ENCODE peak calls at places on chromosomes 3 and 15, in five cellular contexts. One of them, this sample, is unnamed.

GRCh38 chr3:134793562-134793961 is 1.5 kb upstream of the EPHB1 start:
- DNase-seq in heart right ventricle: no peak
- DNase-seq in right atrium auricular region: no peak
- DNase-seq in coronary artery: no peak
- DNase-seq in tibial artery: no peak
- DNase-seq in this sample: no peak

GRCh38 chr3:107452436-107452835 is 70.3 kb upstream of the BBX start:
- DNase-seq in heart right ventricle: no peak
- DNase-seq in right atrium auricular region: no peak
- DNase-seq in coronary artery: no peak
- DNase-seq in tibial artery: no peak
- DNase-seq in this sample: no peak

GRCh38 chr15:80743189-80743833 is 35.9 kb upstream of the CEMIP start:
- DNase-seq in heart right ventricle: no peak
- DNase-seq in right atrium auricular region: no peak
- DNase-seq in coronary artery: no peak
- DNase-seq in tibial artery: no peak
- DNase-seq in this sample: no peak

GRCh38 chr3:170049146-170050000 is 11.6 kb downstream of the GPR160 start:
- DNase-seq in heart right ventricle: no peak
- DNase-seq in right atrium auricular region: no peak
- DNase-seq in coronary artery: no peak
- DNase-seq in tibial artery: no peak
- DNase-seq in this sample: peak

GRCh38 chr3:53809764-53810400 is 36.3 kb downstream of the CHDH start:
- DNase-seq in heart right ventricle: no peak
- DNase-seq in right atrium auricular region: no peak
- DNase-seq in coronary artery: peak
- DNase-seq in tibial artery: no peak
- DNase-seq in this sample: no peak

GRCh38 chr3:39284457-39284881 is 4.6 kb upstream of the CX3CR1 start:
- DNase-seq in heart right ventricle: no peak
- DNase-seq in right atrium auricular region: no peak
- DNase-seq in coronary artery: no peak
- DNase-seq in tibial artery: no peak
- DNase-seq in this sample: no peak

GRCh38 chr3:61031503-61031902 is 219.7 kb downstream of the FHIT start:
- DNase-seq in heart right ventricle: no peak
- DNase-seq in right atrium auricular region: no peak
- DNase-seq in coronary artery: no peak
- DNase-seq in tibial artery: no peak
- DNase-seq in this sample: no peak

GRCh38 chr15:62598217-62598616 is 433.1 kb upstream of the C2CD4B start:
- DNase-seq in heart right ventricle: no peak
- DNase-seq in right atrium auricular region: no peak
- DNase-seq in coronary artery: no peak
- DNase-seq in tibial artery: no peak
- DNase-seq in this sample: no peak

GRCh38 chr3:129116482-129116946 is 5.1 kb downstream of the RAB43 start:
- DNase-seq in heart right ventricle: no peak
- DNase-seq in right atrium auricular region: no peak
- DNase-seq in coronary artery: no peak
- DNase-seq in tibial artery: no peak
- DNase-seq in this sample: no peak

GRCh38 chr3:100165926-100166550 is 51.7 kb upstream of the FILIP1L start:
- DNase-seq in heart right ventricle: no peak
- DNase-seq in right atrium auricular region: no peak
- DNase-seq in coronary artery: no peak
- DNase-seq in tibial artery: no peak
- DNase-seq in this sample: no peak

GRCh38 chr3:188351648-188352047 is 197.7 kb downstream of the LPP start:
- DNase-seq in heart right ventricle: no peak
- DNase-seq in right atrium auricular region: no peak
- DNase-seq in coronary artery: no peak
- DNase-seq in tibial artery: no peak
- DNase-seq in this sample: no peak

GRCh38 chr15:73362900-73363299 is 5.9 kb downstream of the HCN4 start:
- DNase-seq in heart right ventricle: no peak
- DNase-seq in right atrium auricular region: no peak
- DNase-seq in coronary artery: no peak
- DNase-seq in tibial artery: no peak
- DNase-seq in this sample: no peak

GRCh38 chr15:67839358-67839928 is 402 bp downstream of the RNU6-1 start:
- DNase-seq in heart right ventricle: no peak
- DNase-seq in right atrium auricular region: no peak
- DNase-seq in coronary artery: no peak
- DNase-seq in tibial artery: no peak
- DNase-seq in this sample: no peak

GRCh38 chr3:99929409-99930139 is 111.9 kb downstream of the CMSS1 start:
- DNase-seq in heart right ventricle: peak
- DNase-seq in right atrium auricular region: no peak
- DNase-seq in coronary artery: no peak
- DNase-seq in tibial artery: peak
- DNase-seq in this sample: no peak

GRCh38 chr15:83475551-83475950 is 28.4 kb downstream of the SH3GL3 start:
- DNase-seq in heart right ventricle: no peak
- DNase-seq in right atrium auricular region: no peak
- DNase-seq in coronary artery: no peak
- DNase-seq in tibial artery: no peak
- DNase-seq in this sample: no peak

GRCh38 chr3:29057326-29057725 is 223.5 kb upstream of the RBMS3 start:
- DNase-seq in heart right ventricle: no peak
- DNase-seq in right atrium auricular region: no peak
- DNase-seq in coronary artery: no peak
- DNase-seq in tibial artery: no peak
- DNase-seq in this sample: no peak

GRCh38 chr3:45137656-45138181 is 8.5 kb downstream of the CDCP1 start:
- DNase-seq in heart right ventricle: no peak
- DNase-seq in right atrium auricular region: no peak
- DNase-seq in coronary artery: no peak
- DNase-seq in tibial artery: no peak
- DNase-seq in this sample: no peak
- H3K27ac ChIP-seq in heart right ventricle: no peak
- H3K27ac ChIP-seq in right atrium auricular region: no peak
- H3K27ac ChIP-seq in coronary artery: no peak
- H3K27ac ChIP-seq in tibial artery: no peak
- H3K27ac ChIP-seq in this sample: peak

DNA sequence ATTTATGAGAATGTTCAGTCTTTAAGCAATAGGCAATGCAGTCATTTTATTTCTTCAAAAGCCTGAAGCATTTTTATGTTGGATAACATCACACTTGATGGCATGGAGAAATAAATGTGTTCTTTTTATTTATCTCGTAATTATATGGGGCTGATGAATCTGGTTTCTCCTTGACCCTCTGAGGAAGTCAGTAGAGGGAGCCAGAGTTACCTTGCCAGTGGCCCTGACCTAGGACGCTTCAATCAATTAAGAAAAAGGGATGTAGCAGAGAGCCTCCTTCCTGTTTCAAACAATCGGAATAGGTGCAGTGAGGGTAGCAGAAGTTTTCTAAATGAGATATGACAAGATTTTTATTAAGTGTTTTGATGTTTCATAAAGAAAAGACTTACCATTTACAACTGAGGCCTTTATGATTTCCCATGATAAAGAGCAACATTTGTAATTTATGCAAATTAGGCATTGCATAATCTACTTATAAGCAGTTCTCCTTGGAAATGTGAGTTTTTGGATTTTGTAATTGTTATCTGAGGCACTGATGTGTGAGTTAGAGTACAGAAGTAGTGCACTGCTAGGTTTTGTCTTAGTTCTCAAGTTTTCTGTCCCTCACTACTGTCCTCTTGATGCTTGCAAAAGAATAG is 129.1 kb downstream of the RAP2B start:
- DNase-seq in heart right ventricle: no peak
- DNase-seq in right atrium auricular region: no peak
- DNase-seq in coronary artery: no peak
- DNase-seq in tibial artery: no peak
- DNase-seq in this sample: no peak
- H3K27ac ChIP-seq in heart right ventricle: no peak
- H3K27ac ChIP-seq in right atrium auricular region: no peak
- H3K27ac ChIP-seq in coronary artery: no peak
- H3K27ac ChIP-seq in tibial artery: no peak
- H3K27ac ChIP-seq in this sample: no peak

GRCh38 chr3:109234300-109234699 is 82.0 kb downstream of the DPPA2 start:
- DNase-seq in heart right ventricle: no peak
- DNase-seq in right atrium auricular region: no peak
- DNase-seq in coronary artery: no peak
- DNase-seq in tibial artery: no peak
- DNase-seq in this sample: no peak
- H3K27ac ChIP-seq in heart right ventricle: no peak
- H3K27ac ChIP-seq in right atrium auricular region: no peak
- H3K27ac ChIP-seq in coronary artery: no peak
- H3K27ac ChIP-seq in tibial artery: no peak
- H3K27ac ChIP-seq in this sample: no peak

GRCh38 chr15:53625962-53626845 is 133.3 kb downstream of the WDR72 start:
- DNase-seq in heart right ventricle: no peak
- DNase-seq in right atrium auricular region: no peak
- DNase-seq in coronary artery: no peak
- DNase-seq in tibial artery: no peak
- DNase-seq in this sample: no peak
- H3K27ac ChIP-seq in heart right ventricle: no peak
- H3K27ac ChIP-seq in right atrium auricular region: no peak
- H3K27ac ChIP-seq in coronary artery: no peak
- H3K27ac ChIP-seq in tibial artery: no peak
- H3K27ac ChIP-seq in this sample: no peak

GRCh38 chr15:69891070-69891491 is 206.6 kb downstream of the TLE3 start:
- DNase-seq in heart right ventricle: no peak
- DNase-seq in right atrium auricular region: no peak
- DNase-seq in coronary artery: no peak
- DNase-seq in tibial artery: no peak
- DNase-seq in this sample: no peak
- H3K27ac ChIP-seq in heart right ventricle: no peak
- H3K27ac ChIP-seq in right atrium auricular region: peak
- H3K27ac ChIP-seq in coronary artery: no peak
- H3K27ac ChIP-seq in tibial artery: no peak
- H3K27ac ChIP-seq in this sample: no peak